ENCODE peak calls at places on chromosome 10, in seven cellular contexts. R is gastrocnemius medialis; J is endothelial cell; S is fibroblast of gingiva; F is uterus; N is H7; Y is activated naive CD8-positive, alpha-beta T cell treated with anti-CD3 and anti-CD28 coated beads, Interleukin-2, amount 50 U/mL, for 24 hours. L is an unnamed sample.

GRCh38 chr10:50421026-50421719 is 169.9 kb upstream of the ASAH2 start:
- DNase-seq in J (peak), F (no peak), R (no peak), Y (peak), N (peak), S (no peak), L (peak)

GRCh38 chr10:71945819-71946474 is 18.2 kb upstream of the CHST3 start:
- DNase-seq in J (no peak), N (no peak), Y (no peak), R (no peak), F (no peak), S (no peak), L (no peak)

GRCh38 chr10:67127441-67127840 is 201.6 kb downstream of the LRRTM3 start:
- DNase-seq in S (no peak), F (no peak), R (no peak), Y (no peak), N (no peak), J (no peak), L (no peak)

GRCh38 chr10:94292448-94293118 is 70.2 kb downstream of the NOC3L start:
- DNase-seq in J (no peak), S (peak), F (peak), N (no peak), Y (no peak), R (no peak), L (peak)

GRCh38 chr10:15805395-15806058 is 54.8 kb downstream of the MINDY3 start:
- DNase-seq in Y (no peak), S (no peak), N (no peak), J (no peak), R (no peak), F (no peak), L (no peak)

GRCh38 chr10:79022565-79023488 is 45.9 kb upstream of the ZMIZ1 start:
- DNase-seq in J (no peak), F (no peak), R (peak), N (peak), S (no peak), Y (no peak), L (no peak)

GRCh38 chr10:63711361-63711760 is 190.2 kb downstream of the REEP3 start:
- DNase-seq in F (no peak), J (no peak), Y (no peak), N (no peak), R (peak), S (no peak), L (no peak)

GRCh38 chr10:101574354-101574753 is 13.7 kb downstream of the POLL start:
- DNase-seq in F (no peak), R (no peak), S (no peak), N (peak), Y (no peak), J (no peak), L (no peak)

GRCh38 chr10:101558206-101558605 is 29.9 kb downstream of the POLL start:
- DNase-seq in Y (no peak), J (no peak), S (no peak), F (no peak), R (no peak), N (peak), L (no peak)

GRCh38 chr10:113086282-113086681 is 136.2 kb downstream of the TCF7L2 start:
- DNase-seq in F (no peak), S (no peak), J (no peak), N (no peak), R (no peak), Y (no peak), L (no peak)

GRCh38 chr10:75395171-75395954 is 6.2 kb downstream of the ZNF503 start:
- DNase-seq in N (peak), J (peak), F (peak), S (peak), Y (peak), R (no peak), L (peak)

GRCh38 chr10:1347962-1348772 is 292.0 kb downstream of the WDR37 start:
- DNase-seq in R (no peak), J (no peak), F (no peak), Y (no peak), S (no peak), N (peak), L (no peak)

GRCh38 chr10:80500572-80501380 is 36.9 kb upstream of the SH2D4B start:
- DNase-seq in F (no peak), Y (peak), S (no peak), N (no peak), R (peak), J (no peak), L (no peak)

GRCh38 chr10:77661674-77662073 is 24.1 kb upstream of the KCNMA1 start:
- DNase-seq in Y (no peak), R (no peak), N (no peak), J (no peak), S (no peak), F (no peak), L (no peak)

GRCh38 chr10:74929197-74929596 is 102.8 kb downstream of the KAT6B start:
- DNase-seq in S (peak), Y (no peak), J (no peak), F (no peak), R (no peak), N (no peak), L (peak)

GRCh38 chr10:48251152-48251524 is 23.4 kb downstream of the FRMPD2 start:
- DNase-seq in S (no peak), N (no peak), R (no peak), J (no peak), F (no peak), Y (no peak), L (no peak)

GRCh38 chr10:24272374-24272773 is 63.4 kb downstream of the KIAA1217 start:
- DNase-seq in Y (no peak), S (no peak), R (no peak), F (no peak), J (no peak), N (no peak), L (no peak)

GRCh38 chr10:49352323-49352722 is 43.6 kb downstream of the DRGX start:
- DNase-seq in N (no peak), Y (no peak), R (no peak), J (no peak), F (no peak), S (no peak), L (no peak)

GRCh38 chr10:209357-209756 is 74.1 kb downstream of the ZMYND11 start:
- DNase-seq in J (no peak), N (no peak), R (no peak), Y (no peak), S (no peak), F (no peak), L (peak)

GRCh38 chr10:102523250-102524029 is 19.7 kb downstream of the SUFU start:
- DNase-seq in S (peak), N (no peak), Y (no peak), F (no peak), R (no peak), J (no peak), L (no peak)

GRCh38 chr10:107409517-107409916 is 245.0 kb upstream of the SORCS1 start:
- DNase-seq in N (no peak), R (no peak), J (peak), S (peak), F (no peak), Y (no peak), L (peak)

GRCh38 chr10:28520346-28520745 is 12.6 kb upstream of the WAC start:
- DNase-seq in Y (no peak), S (no peak), N (no peak), R (no peak), F (no peak), J (no peak), L (no peak)

GRCh38 chr10:21285742-21286311 is 239.7 kb downstream of the SKIDA1 start:
- DNase-seq in R (no peak), Y (no peak), F (no peak), S (peak), N (no peak), J (no peak), L (no peak)

GRCh38 chr10:5070648-5071410 is 23.4 kb upstream of the AKR1C3 start:
- DNase-seq in Y (no peak), R (no peak), N (no peak), S (peak), J (no peak), F (no peak), L (peak)